ENCODE peak calls at places on chromosomes 13 and 19, in six cellular contexts. One of them, this sample, is unnamed.

GRCh38 chr19:35225951-35226350 is 2.6 kb downstream of the FAM187B start:
- DNase-seq in HTR-8/SVneo: no peak
- DNase-seq in AG08395: no peak
- DNase-seq in mucosa of descending colon: no peak
- DNase-seq in GM23248: no peak
- DNase-seq in non-pigmented ciliary epithelial cell: no peak
- DNase-seq in this sample: no peak

GRCh38 chr19:3100331-3100730 is 6.2 kb downstream of the GNA11 start:
- DNase-seq in mucosa of descending colon: no peak
- DNase-seq in GM23248: no peak
- DNase-seq in HTR-8/SVneo: no peak
- DNase-seq in AG08395: no peak
- DNase-seq in non-pigmented ciliary epithelial cell: no peak
- DNase-seq in this sample: no peak

GRCh38 chr19:13156968-13157882 is 7.0 kb downstream of the IER2 start:
- DNase-seq in HTR-8/SVneo: no peak
- DNase-seq in non-pigmented ciliary epithelial cell: no peak
- DNase-seq in AG08395: no peak
- DNase-seq in mucosa of descending colon: no peak
- DNase-seq in GM23248: peak
- DNase-seq in this sample: no peak

GRCh38 chr13:60583911-60584753 is 187.1 kb downstream of the TDRD3 start:
- DNase-seq in mucosa of descending colon: peak
- DNase-seq in AG08395: peak
- DNase-seq in GM23248: peak
- DNase-seq in HTR-8/SVneo: no peak
- DNase-seq in non-pigmented ciliary epithelial cell: peak
- DNase-seq in this sample: no peak

GRCh38 chr13:83929147-83929546 is 46.9 kb upstream of the SLITRK1 start:
- DNase-seq in non-pigmented ciliary epithelial cell: no peak
- DNase-seq in mucosa of descending colon: no peak
- DNase-seq in GM23248: no peak
- DNase-seq in AG08395: no peak
- DNase-seq in HTR-8/SVneo: no peak
- DNase-seq in this sample: no peak

GRCh38 chr13:32314271-32314967 is 744 bp downstream of the ZAR1L start:
- DNase-seq in non-pigmented ciliary epithelial cell: no peak
- DNase-seq in AG08395: no peak
- DNase-seq in HTR-8/SVneo: no peak
- DNase-seq in mucosa of descending colon: peak
- DNase-seq in GM23248: no peak
- DNase-seq in this sample: peak

GRCh38 chr19:13099073-13099999 is 3.3 kb downstream of the LYL1 start:
- DNase-seq in mucosa of descending colon: peak
- DNase-seq in non-pigmented ciliary epithelial cell: no peak
- DNase-seq in GM23248: no peak
- DNase-seq in AG08395: peak
- DNase-seq in HTR-8/SVneo: no peak
- DNase-seq in this sample: peak

GRCh38 chr13:112870062-112870352 is 99.0 kb upstream of the MCF2L start:
- DNase-seq in GM23248: no peak
- DNase-seq in mucosa of descending colon: no peak
- DNase-seq in AG08395: no peak
- DNase-seq in non-pigmented ciliary epithelial cell: no peak
- DNase-seq in HTR-8/SVneo: no peak
- DNase-seq in this sample: no peak

GRCh38 chr13:73918691-73919090 is 215.5 kb downstream of the KLF12 start:
- DNase-seq in AG08395: no peak
- DNase-seq in non-pigmented ciliary epithelial cell: no peak
- DNase-seq in GM23248: no peak
- DNase-seq in HTR-8/SVneo: no peak
- DNase-seq in mucosa of descending colon: no peak
- DNase-seq in this sample: no peak

GRCh38 chr13:27556109-27556508 is 64.2 kb downstream of the LNX2 start:
- DNase-seq in non-pigmented ciliary epithelial cell: no peak
- DNase-seq in AG08395: peak
- DNase-seq in HTR-8/SVneo: no peak
- DNase-seq in mucosa of descending colon: no peak
- DNase-seq in GM23248: peak
- DNase-seq in this sample: peak

GRCh38 chr13:73428137-73428536 is 369.3 kb downstream of the KLF5 start:
- DNase-seq in GM23248: peak
- DNase-seq in non-pigmented ciliary epithelial cell: peak
- DNase-seq in mucosa of descending colon: no peak
- DNase-seq in HTR-8/SVneo: no peak
- DNase-seq in AG08395: no peak
- DNase-seq in this sample: no peak

GRCh38 chr13:54226866-54227265 is 1198.3 kb downstream of the OLFM4 start:
- DNase-seq in non-pigmented ciliary epithelial cell: no peak
- DNase-seq in GM23248: no peak
- DNase-seq in HTR-8/SVneo: no peak
- DNase-seq in AG08395: no peak
- DNase-seq in mucosa of descending colon: no peak
- DNase-seq in this sample: no peak

GRCh38 chr13:113802090-113802531 is 43.1 kb downstream of the TMEM255B start:
- DNase-seq in non-pigmented ciliary epithelial cell: no peak
- DNase-seq in AG08395: peak
- DNase-seq in HTR-8/SVneo: peak
- DNase-seq in mucosa of descending colon: peak
- DNase-seq in GM23248: peak
- DNase-seq in this sample: peak

GRCh38 chr13:23811366-23812027 is 77.7 kb downstream of the MIPEP start:
- DNase-seq in non-pigmented ciliary epithelial cell: no peak
- DNase-seq in mucosa of descending colon: no peak
- DNase-seq in HTR-8/SVneo: no peak
- DNase-seq in AG08395: no peak
- DNase-seq in GM23248: no peak
- DNase-seq in this sample: no peak

GRCh38 chr19:16200038-16200775 is 2.5 kb downstream of the AP1M1 start:
- DNase-seq in GM23248: peak
- DNase-seq in mucosa of descending colon: no peak
- DNase-seq in non-pigmented ciliary epithelial cell: no peak
- DNase-seq in HTR-8/SVneo: no peak
- DNase-seq in AG08395: peak
- DNase-seq in this sample: peak

GRCh38 chr13:36031490-36031889 is 99.7 kb downstream of the DCLK1 start:
- DNase-seq in GM23248: no peak
- DNase-seq in non-pigmented ciliary epithelial cell: no peak
- DNase-seq in HTR-8/SVneo: no peak
- DNase-seq in AG08395: no peak
- DNase-seq in mucosa of descending colon: no peak
- DNase-seq in this sample: no peak

GRCh38 chr13:102977471-102977870 is 88.7 kb downstream of the SLC10A2 start:
- DNase-seq in HTR-8/SVneo: no peak
- DNase-seq in non-pigmented ciliary epithelial cell: no peak
- DNase-seq in AG08395: no peak
- DNase-seq in GM23248: no peak
- DNase-seq in mucosa of descending colon: no peak
- DNase-seq in this sample: no peak

GRCh38 chr13:109214393-109214792 is 572.0 kb downstream of the IRS2 start:
- DNase-seq in AG08395: no peak
- DNase-seq in mucosa of descending colon: no peak
- DNase-seq in GM23248: peak
- DNase-seq in HTR-8/SVneo: no peak
- DNase-seq in non-pigmented ciliary epithelial cell: no peak
- DNase-seq in this sample: no peak

GRCh38 chr13:30065181-30065580 is 214.8 kb upstream of the UBL3 start:
- DNase-seq in AG08395: peak
- DNase-seq in mucosa of descending colon: no peak
- DNase-seq in HTR-8/SVneo: no peak
- DNase-seq in non-pigmented ciliary epithelial cell: no peak
- DNase-seq in GM23248: peak
- DNase-seq in this sample: no peak

GRCh38 chr19:47363758-47364529 is 14.8 kb downstream of the DHX34 start:
- DNase-seq in AG08395: no peak
- DNase-seq in HTR-8/SVneo: peak
- DNase-seq in mucosa of descending colon: peak
- DNase-seq in GM23248: peak
- DNase-seq in non-pigmented ciliary epithelial cell: no peak
- DNase-seq in this sample: no peak

GRCh38 chr19:33391631-33392249 is 18.2 kb downstream of the CEBPG start:
- DNase-seq in mucosa of descending colon: no peak
- DNase-seq in non-pigmented ciliary epithelial cell: no peak
- DNase-seq in HTR-8/SVneo: no peak
- DNase-seq in GM23248: no peak
- DNase-seq in AG08395: no peak
- DNase-seq in this sample: no peak

GRCh38 chr19:11693505-11694499 is 44.9 kb downstream of the ZNF823 start:
- DNase-seq in AG08395: peak
- DNase-seq in GM23248: peak
- DNase-seq in HTR-8/SVneo: peak
- DNase-seq in mucosa of descending colon: peak
- DNase-seq in non-pigmented ciliary epithelial cell: peak
- DNase-seq in this sample: no peak

GRCh38 chr13:45718063-45718462 is 15.9 kb downstream of the CBY2 start:
- DNase-seq in HTR-8/SVneo: no peak
- DNase-seq in mucosa of descending colon: no peak
- DNase-seq in GM23248: peak
- DNase-seq in non-pigmented ciliary epithelial cell: no peak
- DNase-seq in AG08395: peak
- DNase-seq in this sample: no peak

GRCh38 chr13:43484432-43485225 is 302.1 kb downstream of the ENOX1 start:
- DNase-seq in GM23248: no peak
- DNase-seq in mucosa of descending colon: peak
- DNase-seq in AG08395: no peak
- DNase-seq in non-pigmented ciliary epithelial cell: no peak
- DNase-seq in HTR-8/SVneo: no peak
- DNase-seq in this sample: no peak

GRCh38 chr13:91609353-91609752 is 210.9 kb downstream of the GPC5 start:
- DNase-seq in mucosa of descending colon: no peak
- DNase-seq in non-pigmented ciliary epithelial cell: no peak
- DNase-seq in AG08395: no peak
- DNase-seq in GM23248: no peak
- DNase-seq in HTR-8/SVneo: peak
- DNase-seq in this sample: no peak

GRCh38 chr19:49393871-49394270 is 5.8 kb downstream of the KASH5 start:
- DNase-seq in mucosa of descending colon: no peak
- DNase-seq in GM23248: no peak
- DNase-seq in AG08395: no peak
- DNase-seq in non-pigmented ciliary epithelial cell: no peak
- DNase-seq in HTR-8/SVneo: no peak
- DNase-seq in this sample: no peak